ENCODE peak calls at places on chromosome 3, in ten cellular contexts. R, Q, X, B, H, T, K, P, S and W are unnamed samples.

GRCh38 chr3:30768703-30769550 is 125.5 kb downstream of the GADL1 start:
- DNase-seq in X (peak), R (peak), Q (peak), T (peak), P (peak), B (peak), S (peak), H (no peak), K (no peak), W (no peak)

GRCh38 chr3:99700637-99701268 is 62.4 kb downstream of the COL8A1 start:
- DNase-seq in T (peak), H (no peak), X (peak), K (no peak), B (no peak), P (peak), S (no peak), Q (no peak), R (no peak), W (peak)

GRCh38 chr3:98612996-98613517 is 19.6 kb upstream of the CPOX start:
- DNase-seq in H (no peak), R (no peak), Q (no peak), T (no peak), B (no peak), S (no peak), K (no peak), P (no peak), X (no peak), W (no peak)

GRCh38 chr3:108106449-108106848 is 15.6 kb upstream of the CD47 start:
- DNase-seq in T (no peak), S (no peak), R (no peak), H (no peak), K (no peak), X (no peak), B (no peak), P (no peak), Q (no peak), W (no peak)

GRCh38 chr3:58633157-58633865 is 33.3 kb downstream of the FAM3D start:
- DNase-seq in R (no peak), T (no peak), P (no peak), B (no peak), X (no peak), H (no peak), Q (no peak), K (no peak), S (no peak), W (no peak)

GRCh38 chr3:8536106-8537052 is 34.8 kb downstream of the LMCD1 start:
- DNase-seq in T (peak), Q (no peak), H (no peak), B (no peak), K (no peak), X (peak), P (peak), R (no peak), S (no peak), W (peak)

GRCh38 chr3:159149633-159150032 is 347.8 kb downstream of the MFSD1 start:
- DNase-seq in P (no peak), H (no peak), K (no peak), Q (peak), T (no peak), S (no peak), X (no peak), B (no peak), R (no peak), W (no peak)

GRCh38 chr3:48826451-48826850 is 21.2 kb downstream of the PRKAR2A start:
- DNase-seq in T (peak), S (no peak), H (peak), B (no peak), P (peak), Q (no peak), R (no peak), K (no peak), X (peak), W (peak)

GRCh38 chr3:58292866-58293265 is 13.2 kb upstream of the RPP14 start:
- DNase-seq in B (no peak), T (no peak), K (no peak), Q (no peak), P (no peak), R (no peak), H (no peak), X (no peak), S (no peak), W (no peak)

GRCh38 chr3:27746838-27747237 is 24.7 kb upstream of the EOMES start:
- DNase-seq in X (no peak), K (no peak), S (no peak), B (no peak), R (no peak), Q (no peak), T (no peak), P (no peak), H (no peak), W (no peak)

GRCh38 chr3:113606539-113607218 is 74.3 kb downstream of the SIDT1 start:
- DNase-seq in T (no peak), Q (no peak), P (no peak), S (no peak), X (no peak), K (no peak), H (no peak), R (no peak), B (no peak), W (no peak)

GRCh38 chr3:30187366-30187765 is 419.0 kb upstream of the TGFBR2 start:
- DNase-seq in B (no peak), T (peak), S (no peak), Q (no peak), K (no peak), X (no peak), R (no peak), P (no peak), H (no peak), W (no peak)

GRCh38 chr3:66386925-66387650 is 113.7 kb downstream of the LRIG1 start:
- DNase-seq in P (no peak), K (no peak), B (no peak), H (no peak), T (no peak), R (no peak), S (no peak), X (no peak), Q (no peak), W (no peak)
- H3K4me3 ChIP-seq in P (no peak), K (no peak), B (no peak), H (no peak), T (no peak), R (no peak), S (no peak), X (no peak), Q (no peak), W (no peak)

DNA sequence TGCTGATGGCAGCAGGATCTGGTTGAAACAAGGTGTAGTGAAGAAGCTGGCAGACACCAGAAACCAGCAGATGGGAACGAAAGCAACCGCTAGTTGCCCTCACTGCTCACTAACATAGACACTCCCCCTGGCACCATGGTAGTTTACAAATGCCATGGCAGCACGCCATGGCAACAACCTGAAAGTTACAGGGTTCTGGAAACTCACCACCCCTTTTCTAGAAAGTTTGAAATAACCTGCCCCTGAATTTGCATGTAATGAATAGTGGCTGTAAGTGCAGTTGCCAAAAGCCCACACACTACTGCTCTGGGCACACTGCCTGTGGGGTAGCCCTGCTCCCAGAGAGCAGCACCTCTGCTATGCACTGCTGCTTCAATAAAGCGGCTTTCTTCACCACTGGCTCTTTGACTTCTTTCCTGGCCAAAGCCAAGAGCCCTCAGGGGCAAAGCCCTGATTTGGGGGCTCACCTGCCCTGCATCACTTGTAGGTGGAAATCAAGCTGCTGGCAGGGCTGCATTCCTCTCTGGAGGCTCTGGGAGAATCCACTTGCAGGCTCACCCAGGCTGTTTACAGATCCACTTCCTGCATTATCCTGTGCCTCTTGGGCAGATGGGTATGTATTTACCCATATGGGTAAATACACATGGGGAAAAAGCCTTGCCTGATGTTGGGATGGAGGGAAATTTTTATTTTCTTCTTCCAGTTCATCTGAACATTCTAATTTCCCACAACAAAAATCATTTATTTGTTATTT is 2.0 kb upstream of the GP9 start:
- DNase-seq in T (no peak), Q (no peak), S (no peak), K (no peak), B (peak), P (no peak), H (no peak), R (no peak), X (no peak), W (no peak)
- H3K4me3 ChIP-seq in T (no peak), Q (no peak), S (no peak), K (no peak), B (no peak), P (no peak), H (no peak), R (no peak), X (no peak), W (no peak)

DNA sequence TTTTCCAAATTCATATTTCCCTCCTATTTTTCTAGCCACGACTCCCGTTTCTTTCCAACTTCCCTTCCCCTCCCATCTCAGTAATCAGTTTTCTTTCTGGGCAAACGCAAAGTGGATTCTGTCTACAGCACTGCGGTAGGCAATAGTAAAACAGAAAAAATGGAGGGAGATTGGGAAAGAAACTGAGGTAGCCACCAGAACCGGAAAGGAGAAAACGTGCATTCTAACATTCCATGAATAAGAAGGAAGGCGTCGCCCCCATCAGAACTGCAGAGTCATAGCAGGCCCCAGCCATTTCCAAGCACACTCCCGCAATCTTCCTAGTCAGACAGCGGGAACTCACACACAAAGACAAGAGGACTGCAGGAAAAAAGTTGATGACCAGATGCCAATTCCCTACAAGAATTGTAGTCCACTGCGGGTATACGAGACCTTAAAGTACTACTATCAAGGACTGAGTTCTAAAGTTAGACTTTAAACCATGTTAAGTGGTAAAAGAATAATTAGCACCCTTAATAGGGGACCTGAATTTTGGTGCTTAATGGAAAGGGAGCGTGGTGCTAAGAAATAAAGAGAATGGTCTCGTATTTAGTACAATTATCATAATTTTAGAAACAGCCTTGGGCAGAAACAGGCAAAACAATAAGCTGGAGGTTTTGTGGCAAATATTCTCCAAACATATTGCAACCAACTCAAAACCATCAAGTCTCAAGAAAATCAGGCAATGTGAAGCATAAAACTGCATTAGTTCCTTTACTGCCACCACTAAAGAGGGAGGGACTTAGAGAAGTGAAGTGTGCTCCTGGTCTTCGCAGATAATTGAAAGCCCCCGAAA is 1.4 kb downstream of the PFN2 start:
- DNase-seq in Q (peak), T (peak), K (no peak), S (peak), P (peak), R (peak), X (peak), H (peak), B (peak), W (peak)
- H3K4me3 ChIP-seq in Q (peak), T (peak), K (peak), S (peak), P (peak), R (peak), X (peak), H (peak), B (no peak), W (peak)

GRCh38 chr3:190086191-190086590 is 34.5 kb downstream of the P3H2 start:
- DNase-seq in R (no peak), X (no peak), P (no peak), S (no peak), B (no peak), T (no peak), K (no peak), H (no peak), Q (peak), W (no peak)
- H3K4me3 ChIP-seq in R (no peak), X (no peak), P (no peak), S (no peak), B (no peak), T (no peak), K (no peak), H (no peak), Q (no peak), W (no peak)